ENCODE peak calls at places on chromosomes 2 and 18, in five cellular contexts. H is esophagus squamous epithelium, C is H9, S is pancreas, G is lower lobe of right lung. W is an unnamed sample.

GRCh38 chr2:98399112-98399511 is 45.5 kb upstream of the INPP4A start:
- DNase-seq in H (no peak), C (no peak), S (no peak), G (no peak), W (no peak)

GRCh38 chr2:46539327-46540276 is 60.2 kb downstream of the TMEM247 start:
- DNase-seq in H (no peak), C (no peak), S (no peak), G (no peak), W (no peak)

GRCh38 chr2:54212456-54212855 is 43.6 kb downstream of the TSPYL6 start:
- DNase-seq in H (no peak), C (no peak), S (no peak), G (no peak), W (no peak)

GRCh38 chr2:96114546-96114902 is 1.8 kb downstream of the ADRA2B start:
- DNase-seq in H (no peak), C (no peak), S (peak), G (peak), W (no peak)

GRCh38 chr18:1914489-1914888 is 656.8 kb downstream of the METTL4 start:
- DNase-seq in H (no peak), C (peak), S (no peak), G (no peak), W (peak)

GRCh38 chr2:232261776-232262175 is 116.8 kb upstream of the ALPP start:
- DNase-seq in H (no peak), C (no peak), S (no peak), G (no peak), W (no peak)

GRCh38 chr2:239605976-239606375 is 205.2 kb upstream of the HDAC4 start:
- DNase-seq in H (no peak), C (no peak), S (no peak), G (no peak), W (no peak)

GRCh38 chr2:133235959-133236358 is 332.3 kb downstream of the NCKAP5 start:
- DNase-seq in H (no peak), C (no peak), S (no peak), G (no peak), W (no peak)

GRCh38 chr2:201806442-201806841 is at the start of gene CDK15:
- DNase-seq in H (no peak), C (no peak), S (no peak), G (no peak), W (no peak)

GRCh38 chr18:55401638-55402191 is 186.3 kb downstream of the TCF4 start:
- DNase-seq in H (no peak), C (peak), S (no peak), G (no peak), W (no peak)

GRCh38 chr2:66080136-66080535 is 354.8 kb upstream of the MEIS1 start:
- DNase-seq in H (no peak), C (no peak), S (no peak), G (no peak), W (peak)

GRCh38 chr18:48197819-48198218 is 211.4 kb downstream of the ZBTB7C start:
- DNase-seq in H (no peak), C (no peak), S (no peak), G (no peak), W (no peak)

GRCh38 chr18:21289843-21290242 is 47.8 kb downstream of the GREB1L start:
- DNase-seq in H (no peak), C (no peak), S (no peak), G (no peak), W (no peak)

GRCh38 chr18:3177902-3178687 is 41.7 kb downstream of the MYOM1 start:
- DNase-seq in H (peak), C (no peak), S (no peak), G (peak), W (peak)

GRCh38 chr2:40653829-40654228 is 201.9 kb upstream of the SLC8A1 start:
- DNase-seq in H (no peak), C (no peak), S (no peak), G (no peak), W (no peak)

GRCh38 chr2:191105082-191105481 is 45.7 kb downstream of the STAT4 start:
- DNase-seq in H (no peak), C (no peak), S (no peak), G (no peak), W (no peak)

DNA sequence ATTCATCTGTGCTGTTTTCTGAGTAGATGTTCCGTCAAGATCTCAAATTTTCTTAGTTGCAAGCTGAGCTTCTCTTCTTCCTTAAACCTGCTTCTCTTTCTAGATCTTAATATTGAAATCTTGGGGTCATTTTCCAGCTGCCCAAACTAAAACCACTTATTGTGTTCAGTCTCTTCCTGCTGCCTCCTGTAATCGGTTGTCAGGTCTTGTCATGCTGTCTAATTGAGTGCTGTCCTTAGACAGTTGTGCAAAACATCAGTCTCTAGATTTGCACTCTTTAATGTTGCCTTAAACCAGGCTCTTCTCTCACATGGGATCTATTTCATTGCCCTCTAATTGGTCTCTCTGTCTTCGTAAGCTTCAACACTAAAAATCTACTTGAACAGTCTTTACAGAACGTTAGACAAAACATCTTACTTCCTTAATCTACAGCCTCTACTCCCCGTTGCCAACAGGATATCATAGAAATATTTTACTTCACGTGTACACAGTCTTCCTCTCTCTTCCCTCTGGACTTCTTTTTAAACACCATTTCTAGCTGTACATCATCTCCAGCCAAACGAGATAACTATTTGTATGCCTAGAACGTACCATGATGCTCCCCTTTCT is 34.9 kb downstream of the GPD2 start:
- DNase-seq in H (no peak), C (no peak), S (no peak), G (no peak), W (no peak)
- H3K27ac ChIP-seq in H (no peak), C (no peak), S (no peak), G (no peak), W (no peak)

DNA sequence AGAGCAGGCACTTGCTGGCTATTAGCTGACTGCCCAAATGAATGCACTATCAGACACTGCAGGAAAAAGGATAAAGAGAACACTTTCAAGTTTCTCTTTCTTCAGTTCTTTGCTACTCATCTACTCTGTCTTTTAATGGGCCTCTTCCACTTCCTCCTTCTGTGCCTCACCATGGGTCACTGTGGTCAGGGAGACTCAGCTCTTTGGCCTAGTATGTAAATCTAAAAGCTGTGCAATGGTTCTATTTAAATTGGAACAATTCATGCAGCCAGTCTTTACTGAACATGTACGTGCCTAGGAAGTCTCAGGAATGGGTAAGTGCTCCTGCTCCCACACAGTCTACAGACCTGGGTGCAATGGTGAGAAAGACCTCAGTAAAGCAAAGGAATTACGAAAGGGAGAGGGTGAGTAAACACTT is 79.1 kb upstream of the DNMT3A start:
- DNase-seq in H (no peak), C (no peak), S (no peak), G (no peak), W (peak)
- H3K27ac ChIP-seq in H (no peak), C (no peak), S (no peak), G (no peak), W (peak)

DNA sequence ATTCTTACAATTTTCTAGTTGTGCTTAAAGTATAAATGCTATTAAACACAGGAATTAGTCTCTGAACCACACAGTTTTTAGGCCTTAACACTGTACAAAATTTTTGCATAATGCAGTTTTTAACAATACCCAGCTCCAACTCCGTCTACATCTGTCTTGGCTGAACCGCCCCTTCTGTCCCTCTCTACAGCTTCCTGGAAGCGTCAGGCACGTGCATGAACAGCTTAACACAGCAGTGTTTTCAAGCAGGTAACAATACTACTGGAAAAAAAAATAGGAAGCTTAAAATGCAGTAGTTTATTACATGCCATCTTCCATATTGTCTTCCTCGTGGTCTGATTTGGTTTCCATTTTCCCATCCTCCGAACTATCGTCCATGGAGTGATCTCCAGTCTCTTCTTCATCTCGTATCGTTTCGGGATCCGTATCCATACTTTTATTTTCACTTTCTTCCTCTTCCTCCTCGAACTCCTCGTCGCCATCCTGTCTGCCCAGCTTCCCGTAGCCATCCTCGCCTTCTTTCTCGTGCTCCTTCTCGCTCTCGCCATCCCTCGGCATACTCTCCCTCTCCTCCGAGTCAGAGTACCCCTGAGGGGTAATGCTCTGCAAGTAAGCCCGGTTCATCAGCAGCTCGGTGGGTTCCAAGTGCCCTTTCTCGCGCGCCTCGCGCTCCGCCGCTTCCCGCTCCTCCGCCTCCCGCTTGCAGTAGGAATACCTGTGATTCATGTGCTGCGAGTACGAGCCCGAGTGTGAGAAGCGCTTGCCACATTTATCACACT is 130.6 kb downstream of the ZEB2 start:
- DNase-seq in H (no peak), C (peak), S (peak), G (peak), W (no peak)
- H3K27ac ChIP-seq in H (no peak), C (no peak), S (no peak), G (no peak), W (no peak)

GRCh38 chr2:43292297-43292696 is 65.9 kb upstream of the ZFP36L2 start:
- DNase-seq in H (no peak), C (no peak), S (no peak), G (no peak), W (no peak)

GRCh38 chr2:43293744-43294695 is 67.6 kb upstream of the ZFP36L2 start:
- DNase-seq in H (no peak), C (no peak), S (no peak), G (no peak), W (peak)

GRCh38 chr2:43294973-43295603 is 68.7 kb upstream of the ZFP36L2 start:
- DNase-seq in H (no peak), C (no peak), S (no peak), G (no peak), W (no peak)

GRCh38 chr2:43288417-43289305 is 62.3 kb upstream of the ZFP36L2 start:
- DNase-seq in H (no peak), C (no peak), S (no peak), G (no peak), W (no peak)

GRCh38 chr2:43292851-43293743 is 66.7 kb upstream of the ZFP36L2 start:
- DNase-seq in H (no peak), C (no peak), S (no peak), G (no peak), W (no peak)
- H3K27ac ChIP-seq in H (peak), C (no peak), S (no peak), G (peak), W (no peak)

DNA sequence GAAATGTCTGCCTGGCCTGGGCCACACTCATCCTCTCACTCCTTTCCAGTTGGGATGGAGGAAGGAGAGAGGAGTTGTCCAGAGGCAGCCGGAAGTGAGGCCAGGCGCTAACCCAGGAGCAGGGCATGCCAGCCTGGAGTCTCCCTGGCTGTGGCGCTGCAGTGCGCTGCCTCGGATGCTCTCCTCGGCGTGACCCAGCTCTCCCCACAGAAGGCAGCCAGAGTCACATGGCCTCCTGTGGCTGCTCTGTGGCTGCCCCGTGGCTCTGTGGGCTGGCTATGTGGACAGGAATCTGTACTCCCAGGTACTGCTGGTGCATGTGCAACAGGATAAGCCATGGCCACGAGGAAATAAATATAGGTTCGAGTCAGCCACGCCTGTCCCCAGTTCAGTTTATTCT is 106.1 kb downstream of the ANTXR1 start:
- DNase-seq in H (no peak), C (no peak), S (no peak), G (no peak), W (no peak)
- H3K27ac ChIP-seq in H (peak), C (no peak), S (no peak), G (no peak), W (no peak)

GRCh38 chr18:71431689-71432088 is 1112.5 kb downstream of the CBLN2 start:
- DNase-seq in H (no peak), C (no peak), S (no peak), G (no peak), W (no peak)

GRCh38 chr18:71426441-71426840 is 1117.7 kb downstream of the CBLN2 start:
- DNase-seq in H (no peak), C (no peak), S (no peak), G (no peak), W (no peak)

DNA sequence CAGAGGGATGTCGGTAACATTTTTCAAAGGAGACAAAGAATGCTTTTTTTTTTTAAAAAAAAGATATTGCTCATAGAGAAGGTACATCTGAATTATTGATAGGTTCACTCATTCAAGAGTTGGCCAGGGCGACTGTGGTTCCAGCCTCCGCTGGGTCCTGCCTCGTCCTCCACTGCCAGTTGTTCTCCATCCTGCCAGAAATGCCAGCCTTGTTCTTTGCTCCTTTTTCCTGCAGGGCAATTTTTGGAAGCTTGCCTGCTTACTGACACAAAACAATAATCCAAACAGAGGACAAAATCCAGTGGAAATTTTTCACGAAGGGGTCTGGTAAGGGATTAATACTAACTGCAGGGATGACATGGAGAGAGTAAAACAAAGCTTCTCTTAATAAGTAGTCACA is 1113.0 kb downstream of the CBLN2 start:
- DNase-seq in H (no peak), C (no peak), S (no peak), G (no peak), W (no peak)
- H3K27ac ChIP-seq in H (no peak), C (no peak), S (no peak), G (no peak), W (no peak)

DNA sequence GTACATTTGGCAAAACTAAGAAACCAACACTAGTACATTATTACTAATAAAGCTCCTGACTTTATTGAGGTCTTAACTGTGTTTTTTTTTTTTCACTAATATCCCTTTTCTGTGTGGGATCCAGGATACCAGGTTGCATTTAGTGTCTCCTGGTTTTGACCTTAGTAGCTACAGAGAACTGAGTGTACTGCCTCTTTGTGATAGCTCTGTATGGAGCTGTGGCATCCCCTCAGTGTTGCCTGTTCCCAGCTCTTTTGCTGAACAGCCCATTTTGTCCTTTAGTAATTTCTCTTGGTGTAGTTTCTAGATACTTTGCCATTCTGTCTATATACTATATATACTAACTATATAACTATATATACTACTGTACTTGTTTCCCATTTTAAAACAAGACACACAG is 31.6 kb downstream of the KCMF1 start:
- DNase-seq in H (no peak), C (no peak), S (no peak), G (no peak), W (no peak)
- H3K27ac ChIP-seq in H (no peak), C (no peak), S (no peak), G (no peak), W (no peak)

GRCh38 chr2:171146071-171146470 is 14.6 kb downstream of the TLK1 start:
- DNase-seq in H (no peak), C (no peak), S (no peak), G (no peak), W (no peak)
- H3K27ac ChIP-seq in H (no peak), C (no peak), S (no peak), G (no peak), W (no peak)

GRCh38 chr2:121969155-121969554 is 213.7 kb downstream of the TSN start:
- DNase-seq in H (no peak), C (no peak), S (no peak), G (no peak), W (no peak)
- H3K27ac ChIP-seq in H (peak), C (no peak), S (no peak), G (peak), W (no peak)

W was measured in MM.1S.